ENCODE peak calls at places on chromosomes 16 and 17, in seven cellular contexts. P, X, D, K, R, Y and N are unnamed samples.

GRCh38 chr17:79618383-79619067 is 7.7 kb upstream of the RBFOX3 start:
- DNase-seq in P (peak; percentile 10), X (no peak), D (no peak), K (no peak), R (no peak), Y (no peak), N (no peak)

GRCh38 chr17:31787857-31788570 is 71.0 kb downstream of the COPRS start:
- DNase-seq in P (no peak), X (no peak), D (peak; percentile 59), K (peak; percentile 36), R (no peak), Y (peak; percentile 90), N (no peak)

GRCh38 chr16:29925173-29925804 is 737 bp downstream of the KCTD13 start:
- DNase-seq in P (no peak), X (no peak), D (no peak), K (no peak), R (no peak), Y (no peak), N (no peak)

GRCh38 chr16:72752004-72752695 is 295.8 kb downstream of the ZFHX3 start:
- DNase-seq in P (no peak), X (no peak), D (no peak), K (peak; percentile 67), R (no peak), Y (no peak), N (no peak)

GRCh38 chr16:31527617-31528287 is at the start of gene AHSP:
- DNase-seq in P (no peak), X (no peak), D (no peak), K (no peak), R (no peak), Y (no peak), N (no peak)

GRCh38 chr17:65055708-65056638 is 567 bp downstream of the GNA13 start:
- DNase-seq in P (peak; percentile 66), X (no peak), D (peak; percentile 65), K (peak; percentile 68), R (peak; percentile 68), Y (no peak), N (peak; percentile 67)

GRCh38 chr16:15440852-15441251 is 6.5 kb downstream of the BMERB1 start:
- DNase-seq in P (no peak), X (no peak), D (peak; percentile 86), K (no peak), R (no peak), Y (peak; percentile 27), N (peak; percentile 74)

GRCh38 chr16:72985148-72985882 is 62.6 kb downstream of the ZFHX3 start:
- DNase-seq in P (peak; percentile 80), X (no peak), D (no peak), K (no peak), R (no peak), Y (peak; percentile 88), N (peak; percentile 31)

GRCh38 chr16:1354815-1355214 is 3.1 kb downstream of the GNPTG start:
- DNase-seq in P (no peak), X (no peak), D (no peak), K (no peak), R (no peak), Y (no peak), N (no peak)

GRCh38 chr17:2214047-2214717 is 89.4 kb downstream of the SMG6 start:
- DNase-seq in P (peak; percentile 74), X (no peak), D (no peak), K (peak; percentile 48), R (peak; percentile 21), Y (peak; percentile 94), N (peak; percentile 68)

GRCh38 chr17:63928966-63929695 is 3.0 kb downstream of the CD79B start:
- DNase-seq in P (no peak), X (no peak), D (no peak), K (no peak), R (no peak), Y (no peak), N (no peak)

GRCh38 chr16:1768061-1768766 is 3.1 kb downstream of the NME3 start:
- DNase-seq in P (no peak), X (no peak), D (no peak), K (no peak), R (no peak), Y (no peak), N (no peak)

GRCh38 chr16:58425245-58425644 is 33.0 kb downstream of the GINS3 start:
- DNase-seq in P (no peak), X (no peak), D (no peak), K (no peak), R (no peak), Y (no peak), N (no peak)

GRCh38 chr17:71527311-71527710 is 593.5 kb upstream of the SOX9 start:
- DNase-seq in P (no peak), X (no peak), D (no peak), K (no peak), R (no peak), Y (peak; percentile 36), N (no peak)

GRCh38 chr17:12342609-12343248 is 322.1 kb downstream of the MAP2K4 start:
- DNase-seq in P (no peak), X (no peak), D (peak; percentile 65), K (no peak), R (no peak), Y (peak; percentile 2), N (peak; percentile 22)

GRCh38 chr17:33375783-33376182 is 82.7 kb upstream of the ASIC2 start:
- DNase-seq in P (no peak), X (no peak), D (no peak), K (no peak), R (no peak), Y (no peak), N (no peak)

GRCh38 chr16:75225678-75226515 is 7.1 kb downstream of the CTRB1 start:
- DNase-seq in P (peak; percentile 43), X (no peak), D (no peak), K (no peak), R (no peak), Y (no peak), N (peak; percentile 43)

GRCh38 chr16:57357330-57358151 is 1.0 kb upstream of the CCL22 start:
- DNase-seq in P (no peak), X (no peak), D (no peak), K (no peak), R (peak; percentile 37), Y (no peak), N (no peak)

GRCh38 chr17:32794533-32795246 is 82.2 kb downstream of the MYO1D start:
- DNase-seq in P (no peak), X (no peak), D (no peak), K (no peak), R (no peak), Y (no peak), N (no peak)

GRCh38 chr16:23114131-23114904 is 34.9 kb downstream of the USP31 start:
- DNase-seq in P (peak; percentile 39), X (no peak), D (no peak), K (no peak), R (no peak), Y (no peak), N (no peak)

GRCh38 chr17:15957206-15957605 is 12.3 kb downstream of the ADORA2B start:
- DNase-seq in P (no peak), X (no peak), D (no peak), K (no peak), R (no peak), Y (no peak), N (no peak)

GRCh38 chr17:74354123-74354522 is 7.5 kb downstream of the BTBD17 start:
- DNase-seq in P (peak; percentile 51), X (peak; percentile 30), D (peak; percentile 82), K (no peak), R (no peak), Y (no peak), N (no peak)

GRCh38 chr17:64992325-64992802 is 64.2 kb downstream of the GNA13 start:
- DNase-seq in P (no peak), X (no peak), D (peak; percentile 74), K (no peak), R (no peak), Y (no peak), N (peak; percentile 86)

GRCh38 chr17:11495616-11496015 is 102.7 kb upstream of the DNAH9 start:
- DNase-seq in P (no peak), X (no peak), D (no peak), K (no peak), R (no peak), Y (no peak), N (no peak)

GRCh38 chr17:82860606-82861392 is 21.0 kb upstream of the ZNF750 start:
- DNase-seq in P (no peak), X (no peak), D (no peak), K (no peak), R (no peak), Y (no peak), N (no peak)
- H3K4me1 ChIP-seq in P (no peaks in the 10 kb centered on the region), X (peaks cover 31% of the 10 kb centered on the region), D (peaks cover 16% of the 10 kb centered on the region), K (peaks cover 11% of the 10 kb centered on the region), R (no peaks in the 10 kb centered on the region), Y (peaks cover 56% of the 10 kb centered on the region), N (peaks cover 34% of the 10 kb centered on the region)

DNA sequence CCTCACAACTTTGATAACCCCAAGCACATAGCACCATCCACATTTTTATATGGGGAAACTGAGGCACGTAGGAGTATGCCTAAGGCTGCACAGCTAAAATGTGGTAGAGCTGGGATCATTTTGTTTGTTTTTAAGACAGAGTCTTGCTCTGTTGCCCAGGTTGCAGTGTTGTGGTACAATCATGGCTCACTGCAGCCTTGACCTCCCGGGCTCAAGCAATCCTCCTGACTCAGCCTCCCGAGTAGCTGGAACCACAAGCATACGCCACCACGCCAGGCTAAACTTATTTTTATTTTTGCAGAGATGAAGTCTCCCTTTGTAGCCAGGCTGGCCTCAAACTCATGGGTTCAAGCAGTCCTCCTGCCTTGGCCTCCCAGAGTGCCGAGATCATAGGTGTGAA is 81.0 kb upstream of the GSE1 start:
- DNase-seq in P (no peak), X (no peak), D (no peak), K (no peak), R (no peak), Y (no peak), N (no peak)
- H3K4me1 ChIP-seq in P (peaks cover 10% of the 10 kb centered on the region), X (peaks cover 30% of the 10 kb centered on the region), D (no peaks in the 10 kb centered on the region), K (peaks cover 26% of the 10 kb centered on the region), R (no peaks in the 10 kb centered on the region), Y (peaks cover 66% of the 10 kb centered on the region), N (no peaks in the 10 kb centered on the region)

GRCh38 chr16:89115216-89115949 is 21.7 kb downstream of the ACSF3 start:
- DNase-seq in P (peak; percentile 84), X (no peak), D (no peak), K (peak; percentile 77), R (peak; percentile 98), Y (peak; percentile 32), N (peak; percentile 69)
- H3K4me1 ChIP-seq in P (no peaks in the 10 kb centered on the region), X (peaks cover 36% of the 10 kb centered on the region), D (no peaks in the 10 kb centered on the region), K (peaks cover 3% of the 10 kb centered on the region), R (no peaks in the 10 kb centered on the region), Y (no peaks in the 10 kb centered on the region), N (peaks cover 17% of the 10 kb centered on the region)

DNA sequence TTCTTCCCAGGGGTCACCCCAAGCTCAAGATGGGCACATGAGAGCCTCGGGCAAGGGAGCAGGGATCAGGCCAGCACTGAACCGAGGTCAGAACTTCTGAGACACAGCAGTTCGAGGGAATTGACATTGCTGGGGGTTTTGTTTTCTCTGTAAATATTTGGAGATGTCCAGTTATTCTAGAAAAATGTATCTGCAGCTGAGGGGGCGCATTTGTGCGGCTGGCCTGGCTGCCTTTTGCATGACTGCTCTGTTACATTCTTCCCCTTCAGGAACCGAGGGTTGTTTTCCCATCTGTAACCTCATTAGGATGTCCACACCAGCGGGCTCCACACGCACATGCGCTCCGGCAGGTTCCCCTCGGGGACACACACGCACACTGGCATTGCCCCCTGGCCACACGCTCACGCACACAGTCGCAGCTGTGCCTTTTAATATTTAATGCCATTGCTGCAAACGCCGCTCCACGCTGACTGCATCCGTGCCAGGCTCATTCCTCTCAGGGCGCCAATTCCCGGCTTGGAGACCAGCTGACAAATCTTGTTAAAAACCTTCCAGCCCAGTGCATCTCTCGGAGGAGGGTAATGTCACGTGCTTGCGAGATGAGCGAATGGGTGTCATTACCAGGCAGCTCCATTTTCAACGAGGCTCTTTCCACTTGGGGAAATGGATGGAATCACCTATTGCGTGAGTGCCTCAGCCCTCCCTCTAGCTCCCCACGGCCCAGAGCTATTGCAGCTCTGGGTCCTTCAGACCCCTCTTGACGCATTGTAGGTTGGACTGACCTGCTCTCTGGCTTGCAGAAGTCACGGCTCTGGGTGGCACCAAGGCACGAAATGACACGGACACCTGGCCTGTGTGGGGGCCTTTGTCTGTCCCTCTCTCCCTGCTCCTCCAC is 13.2 kb downstream of the CCR7 start:
- DNase-seq in P (peak; percentile 55), X (no peak), D (peak; percentile 99), K (peak; percentile 30), R (peak; percentile 23), Y (peak; percentile 86), N (peak; percentile 76)
- H3K4me1 ChIP-seq in P (peaks cover 15% of the 10 kb centered on the region), X (peaks cover 13% of the 10 kb centered on the region), D (peaks cover 84% of the 10 kb centered on the region), K (peaks cover 56% of the 10 kb centered on the region), R (peaks cover 3% of the 10 kb centered on the region), Y (peaks cover 32% of the 10 kb centered on the region), N (peaks cover 67% of the 10 kb centered on the region)